ENCODE peak calls at places on chromosomes 1 and 21, in eight cellular contexts. G is LoVo; W is KBM-7; T is left ventricle myocardium inferior; P is activated CD4-positive, alpha-beta T cell treated with anti-CD3 and anti-CD28 coated beads, Interleukin-2, amount 10 ng/mL, durations not matched to agents 7 days and 5 days; Q is ELR; O is nephron progenitor cell; M is Calu3. X is an unnamed sample.

GRCh38 chr1:9845914-9846313 is 22.1 kb upstream of the CLSTN1 start:
- DNase-seq in G (no peak), Q (no peak), T (no peak), O (no peak), M (no peak), P (no peak), W (no peak), X (peak; percentile 47)

GRCh38 chr1:233487415-233487814 is 126.5 kb upstream of the KCNK1 start:
- DNase-seq in O (no peak), M (no peak), T (no peak), G (no peak), P (no peak), Q (no peak), W (no peak), X (no peak)

GRCh38 chr1:230326971-230327891 is 98.9 kb downstream of the PGBD5 start:
- DNase-seq in W (no peak), Q (no peak), M (no peak), P (no peak), G (no peak), T (no peak), O (no peak), X (no peak)

GRCh38 chr21:38773108-38774061 is 32.3 kb upstream of the ETS2 start:
- DNase-seq in Q (peak; percentile 97), O (no peak), M (peak; percentile 24), P (no peak), G (peak; percentile 30), T (no peak), W (no peak), X (peak; percentile 96)

GRCh38 chr21:37509802-37510393 is 143.3 kb downstream of the DYRK1A start:
- DNase-seq in W (no peak), O (no peak), G (no peak), M (no peak), Q (peak; percentile 40), T (no peak), P (no peak), X (peak; percentile 58)

GRCh38 chr1:66292944-66293343 is 241.0 kb upstream of the SGIP1 start:
- DNase-seq in T (no peak), Q (no peak), M (no peak), G (no peak), P (no peak), O (no peak), W (no peak), X (no peak)

GRCh38 chr1:177171536-177172123 is 872 bp downstream of the BRINP2 start:
- DNase-seq in P (no peak), W (no peak), O (no peak), T (no peak), Q (no peak), M (no peak), G (no peak), X (peak; percentile 77)

GRCh38 chr1:22174446-22174845 is 31.5 kb upstream of the WNT4 start:
- DNase-seq in G (no peak), M (no peak), T (no peak), Q (no peak), P (no peak), W (no peak), O (no peak), X (no peak)

GRCh38 chr21:26820473-26820872 is 24.7 kb downstream of the ADAMTS1 start:
- DNase-seq in T (no peak), W (no peak), Q (no peak), P (no peak), O (no peak), G (no peak), M (no peak), X (no peak)

GRCh38 chr1:22971161-22972062 is 1.3 kb downstream of the LACTBL1 start:
- DNase-seq in M (no peak), T (no peak), W (no peak), O (no peak), Q (peak; percentile 32), P (no peak), G (no peak), X (no peak)

GRCh38 chr1:205969229-205969628 is 26.0 kb upstream of the SLC26A9 start:
- DNase-seq in Q (no peak), W (no peak), T (no peak), O (no peak), G (no peak), P (no peak), M (no peak), X (peak; percentile 29)

GRCh38 chr1:170734412-170735175 is 70.7 kb downstream of the PRRX1 start:
- DNase-seq in M (no peak), W (no peak), Q (peak; percentile 18), O (no peak), P (no peak), G (no peak), T (no peak), X (peak; percentile 73)

GRCh38 chr1:30575066-30575465 is 148.3 kb downstream of the MATN1 start:
- DNase-seq in O (no peak), Q (no peak), T (no peak), W (no peak), M (no peak), P (no peak), G (no peak), X (no peak)

GRCh38 chr21:34580181-34580700 is 34.7 kb downstream of the RCAN1 start:
- DNase-seq in W (no peak), M (no peak), T (peak; percentile 80), O (no peak), G (no peak), Q (no peak), P (no peak), X (no peak)

GRCh38 chr1:171290611-171291010 is 23.4 kb upstream of the FMO4 start:
- DNase-seq in P (no peak), T (no peak), Q (no peak), W (no peak), O (no peak), G (no peak), M (no peak), X (no peak)

GRCh38 chr1:111222308-111223125 is 5.0 kb upstream of the CHI3L2 start:
- DNase-seq in Q (peak; percentile 76), G (peak; percentile 80), M (peak; percentile 83), O (peak; percentile 85), P (peak; percentile 84), T (peak; percentile 56), W (peak; percentile 72), X (peak; percentile 70)

GRCh38 chr1:154906621-154907081 is 29.9 kb downstream of the PMVK start:
- DNase-seq in M (peak; percentile 30), T (no peak), O (no peak), W (peak; percentile 47), Q (peak; percentile 29), G (no peak), P (no peak), X (no peak)

GRCh38 chr1:231800071-231800470 is 173.5 kb downstream of the DISC1 start:
- DNase-seq in Q (peak; percentile 63), M (no peak), P (no peak), W (no peak), O (no peak), G (no peak), T (no peak), X (no peak)

GRCh38 chr1:19137158-19137557 is 72.9 kb downstream of the UBR4 start:
- DNase-seq in T (no peak), Q (no peak), G (no peak), M (no peak), P (no peak), W (no peak), O (no peak), X (no peak)

GRCh38 chr1:93722081-93723031 is 40.7 kb upstream of the BCAR3 start:
- DNase-seq in O (peak; percentile 52), Q (no peak), G (no peak), T (peak; percentile 72), M (no peak), W (no peak), P (no peak), X (no peak)

GRCh38 chr1:159171688-159172501 is 480 bp downstream of the CADM3 start:
- DNase-seq in M (no peak), O (peak; percentile 75), G (no peak), Q (no peak), T (no peak), P (no peak), W (no peak), X (peak; percentile 73)

GRCh38 chr1:212514056-212514614 is 81.4 kb downstream of the NENF start:
- DNase-seq in G (peak; percentile 71), Q (peak; percentile 71), W (no peak), T (peak; percentile 41), P (peak; percentile 20), O (peak; percentile 11), M (peak; percentile 90), X (peak; percentile 80)

GRCh38 chr1:63883494-63884235 is 109.8 kb downstream of the ROR1 start:
- DNase-seq in W (no peak), G (no peak), M (no peak), T (no peak), Q (no peak), P (no peak), O (no peak), X (no peak)

GRCh38 chr1:230377324-230377723 is 48.8 kb downstream of the PGBD5 start:
- DNase-seq in W (no peak), G (no peak), T (no peak), O (no peak), P (no peak), Q (no peak), M (no peak), X (no peak)

GRCh38 chr1:85134583-85135455 is 66.0 kb downstream of the SYDE2 start:
- DNase-seq in M (no peak), T (no peak), Q (peak; percentile 43), P (no peak), O (no peak), G (no peak), W (no peak), X (peak; percentile 56)